ENCODE peak calls at places on chromosomes 6 and 20, in six cellular contexts. P is AG04450, F is sigmoid colon, H is IMR-90, A is spleen, J is iPS DF 6.9. E is an unnamed sample.

GRCh38 chr6:26235240-26235730 is 129.7 kb upstream of the BTN3A2 start:
- DNase-seq in P (no peak), F (no peak), H (no peak), A (no peak), J (no peak), E (no peak)

GRCh38 chr6:31775184-31775583 is 1.9 kb downstream of the VWA7 start:
- DNase-seq in P (no peak), F (no peak), H (no peak), A (no peak), J (no peak), E (no peak)

GRCh38 chr6:10759884-10760329 is 12.3 kb downstream of the TMEM14B start:
- DNase-seq in P (peak; percentile 33), F (peak; percentile 69), H (peak; percentile 89), A (no peak), J (no peak), E (peak; percentile 39)

GRCh38 chr6:15417811-15418210 is 171.9 kb downstream of the JARID2 start:
- DNase-seq in P (peak; percentile 23), F (no peak), H (peak; percentile 77), A (no peak), J (no peak), E (no peak)

GRCh38 chr6:142642651-142643050 is 302.3 kb downstream of the HIVEP2 start:
- DNase-seq in P (no peak), F (no peak), H (no peak), A (no peak), J (no peak), E (no peak)

GRCh38 chr20:58043122-58043865 is 185.2 kb downstream of the ANKRD60 start:
- DNase-seq in P (no peak), F (no peak), H (no peak), A (no peak), J (no peak), E (no peak)

GRCh38 chr20:62297449-62298227 is 5.2 kb upstream of the ADRM1 start:
- DNase-seq in P (no peak), F (no peak), H (no peak), A (no peak), J (no peak), E (no peak)

GRCh38 chr6:145531822-145532221 is 203.5 kb downstream of the EPM2A start:
- DNase-seq in P (no peak), F (no peak), H (no peak), A (no peak), J (no peak), E (no peak)

GRCh38 chr6:106444777-106445507 is 84.4 kb downstream of the CRYBG1 start:
- DNase-seq in P (peak; percentile 32), F (no peak), H (peak; percentile 69), A (no peak), J (no peak), E (no peak)

GRCh38 chr20:39019805-39020325 is 57.7 kb downstream of the DHX35 start:
- DNase-seq in P (no peak), F (no peak), H (no peak), A (no peak), J (no peak), E (no peak)

GRCh38 chr6:31005249-31006020 is 4.8 kb upstream of the MUC22 start:
- DNase-seq in P (no peak), F (no peak), H (no peak), A (no peak), J (no peak), E (no peak)

GRCh38 chr20:60295214-60295613 is 337.0 kb downstream of the CDH26 start:
- DNase-seq in P (no peak), F (no peak), H (no peak), A (no peak), J (no peak), E (no peak)

GRCh38 chr6:30223339-30223738 is 10.1 kb upstream of the TRIM26 start:
- DNase-seq in P (no peak), F (no peak), H (no peak), A (no peak), J (no peak), E (no peak)

GRCh38 chr6:154567695-154568220 is 57.3 kb upstream of the CNKSR3 start:
- DNase-seq in P (no peak), F (no peak), H (no peak), A (no peak), J (no peak), E (no peak)

GRCh38 chr6:134466751-134467525 is 149.0 kb upstream of the SGK1 start:
- DNase-seq in P (no peak), F (no peak), H (peak; percentile 34), A (no peak), J (no peak), E (no peak)

GRCh38 chr20:59412251-59412650 is 111.8 kb downstream of the EDN3 start:
- DNase-seq in P (no peak), F (peak; percentile 28), H (no peak), A (no peak), J (no peak), E (no peak)

GRCh38 chr6:45169815-45170214 is 158.3 kb upstream of the RUNX2 start:
- DNase-seq in P (no peak), F (no peak), H (no peak), A (no peak), J (no peak), E (no peak)

GRCh38 chr20:34120213-34120612 is 8.2 kb upstream of the EIF2S2 start:
- DNase-seq in P (no peak), F (no peak), H (no peak), A (no peak), J (no peak), E (no peak)

GRCh38 chr20:34473262-34473883 is 42.8 kb upstream of the DYNLRB1 start:
- DNase-seq in P (no peak), F (no peak), H (peak; percentile 66), A (no peak), J (peak; percentile 9), E (peak; percentile 45)

GRCh38 chr20:47950103-47950502 is 164.8 kb upstream of the SULF2 start:
- DNase-seq in P (no peak), F (no peak), H (no peak), A (no peak), J (no peak), E (peak; percentile 50)

GRCh38 chr20:47950557-47951283 is 165.4 kb upstream of the SULF2 start:
- DNase-seq in P (no peak), F (no peak), H (no peak), A (no peak), J (no peak), E (no peak)

GRCh38 chr20:47951521-47951951 is 166.3 kb upstream of the SULF2 start:
- DNase-seq in P (no peak), F (no peak), H (peak; percentile 17), A (no peak), J (no peak), E (no peak)

GRCh38 chr20:47949230-47949629 is 163.9 kb upstream of the SULF2 start:
- DNase-seq in P (no peak), F (no peak), H (no peak), A (no peak), J (no peak), E (no peak)

DNA sequence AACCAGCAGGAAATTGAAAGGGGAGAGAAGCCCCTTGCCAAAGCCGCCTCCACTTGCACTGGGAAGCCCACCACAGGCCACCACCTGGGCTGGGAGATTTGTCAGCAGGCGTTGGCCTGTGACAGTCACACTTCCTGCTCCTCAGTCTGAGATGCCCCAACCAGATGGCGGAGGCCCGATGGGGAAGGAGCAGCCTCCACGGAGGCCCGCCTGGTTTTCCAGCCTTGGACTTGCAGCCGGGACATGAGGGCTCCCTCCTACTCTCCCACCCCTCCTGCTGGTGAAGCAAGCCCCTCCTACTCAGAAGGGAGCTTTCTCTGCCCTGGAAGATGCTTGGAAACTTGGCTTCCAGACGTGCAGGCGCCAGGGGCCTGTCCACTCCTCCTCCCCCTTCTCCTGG is 166.9 kb upstream of the SULF2 start:
- DNase-seq in P (no peak), F (no peak), H (no peak), A (no peak), J (no peak), E (no peak)
- H3K27ac ChIP-seq in P (no peak overlapping the region), F (no peak overlapping the region), H (no peak overlapping the region), A (no peak overlapping the region), J (no peak overlapping the region), E (no peak overlapping the region)

GRCh38 chr6:157708933-157709332 is 114.1 kb upstream of the SNX9 start:
- DNase-seq in P (no peak), F (no peak), H (no peak), A (no peak), J (no peak), E (no peak)
- H3K27ac ChIP-seq in P (no peak overlapping the region), F (no peak overlapping the region), H (no peak overlapping the region), A (no peak overlapping the region), J (no peak overlapping the region), E (no peak overlapping the region)

DNA sequence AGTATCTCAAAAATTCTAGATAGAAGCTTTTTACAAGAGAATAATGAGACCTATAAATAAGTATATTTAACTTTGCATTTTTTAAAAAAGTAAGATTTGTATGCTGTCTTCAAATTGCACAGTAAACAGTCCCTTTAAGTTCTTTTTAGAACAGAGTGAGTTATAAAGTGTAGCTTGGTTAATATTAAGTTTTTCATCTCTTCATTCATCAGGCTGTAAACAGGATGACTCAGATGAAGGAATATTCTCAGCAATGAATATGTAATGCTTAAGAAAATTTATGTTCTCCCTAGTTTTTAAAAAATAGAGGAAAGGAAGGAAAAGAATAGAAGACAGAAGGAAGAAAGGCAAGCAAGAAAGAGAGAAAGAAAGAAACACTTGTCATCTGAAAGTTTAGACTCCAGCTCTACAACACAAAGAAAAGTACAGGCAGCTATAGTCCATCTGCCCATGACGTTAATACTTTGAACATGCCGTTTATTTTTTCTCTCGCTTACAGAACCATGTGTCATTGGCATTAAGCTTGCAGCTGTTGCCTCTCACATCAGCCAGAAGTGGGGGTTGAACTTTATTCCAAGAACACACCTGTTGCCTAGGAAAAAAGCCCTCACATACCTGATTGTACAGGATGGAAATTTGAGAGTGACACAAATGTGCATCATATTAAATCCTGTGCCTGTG is 36.1 kb downstream of the CAP2 start:
- DNase-seq in P (peak; percentile 44), F (no peak), H (peak; percentile 88), A (no peak), J (no peak), E (no peak)
- H3K27ac ChIP-seq in P (no peak overlapping the region), F (peak overlapping the region; percentile 22), H (no peak overlapping the region), A (no peak overlapping the region), J (no peak overlapping the region), E (peak overlapping the region; percentile 56)

DNA sequence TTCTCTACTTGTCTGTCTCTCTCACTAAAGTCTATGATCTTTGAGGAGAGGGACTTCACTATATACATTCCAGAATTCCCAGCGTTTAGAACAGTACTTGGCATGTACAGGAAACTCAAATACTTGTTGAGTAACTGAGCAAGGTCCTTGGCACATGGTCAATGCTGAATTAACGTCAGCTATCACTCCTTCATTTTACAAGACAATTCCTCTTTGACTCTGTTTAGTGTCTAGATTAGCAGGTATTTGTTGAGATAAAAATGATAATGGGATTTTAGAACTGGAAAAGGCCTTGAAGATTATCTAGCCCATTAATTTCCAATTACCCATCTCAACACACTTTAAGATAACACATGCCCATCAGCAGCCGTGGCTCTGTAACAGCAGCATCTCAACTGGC is 6.6 kb upstream of the GUCA1B start:
- DNase-seq in P (no peak), F (no peak), H (peak; percentile 30), A (no peak), J (no peak), E (no peak)
- H3K27ac ChIP-seq in P (no peak overlapping the region), F (no peak overlapping the region), H (peak overlapping the region; percentile 57), A (no peak overlapping the region), J (no peak overlapping the region), E (peak overlapping the region; percentile 73)

GRCh38 chr20:16574656-16575355 is 1.6 kb upstream of the KIF16B start:
- DNase-seq in P (no peak), F (peak; percentile 95), H (peak; percentile 68), A (peak; percentile 96), J (peak; percentile 45), E (peak; percentile 84)
- H3K27ac ChIP-seq in P (no peak overlapping the region), F (peak overlapping the region; percentile 81), H (no peak overlapping the region), A (peak overlapping the region; percentile 85), J (no peak overlapping the region), E (peak overlapping the region; percentile 73)

GRCh38 chr6:55293116-55293515 is 34.2 kb upstream of the GFRAL start:
- DNase-seq in P (no peak), F (no peak), H (peak; percentile 31), A (no peak), J (no peak), E (no peak)
- H3K27ac ChIP-seq in P (no peak overlapping the region), F (no peak overlapping the region), H (no peak overlapping the region), A (no peak overlapping the region), J (no peak overlapping the region), E (no peak overlapping the region)

E was measured in uterus.